ENCODE peak calls at places on chromosomes 16 and 17, in eight cellular contexts. Y, C, S, P, T, R, U and D are unnamed samples.

GRCh38 chr16:73280366-73280765 is 232.4 kb upstream of the ZFHX3 start:
- DNase-seq in Y (no peak), C (no peak), S (no peak), P (no peak), T (no peak), R (no peak), U (no peak), D (no peak)

GRCh38 chr17:45836047-45837044 is 8.3 kb upstream of the SPPL2C start:
- DNase-seq in Y (no peak), C (peak; percentile 53), S (no peak), P (no peak), T (no peak), R (no peak), U (no peak), D (no peak)

GRCh38 chr17:44260296-44260695 is 7.6 kb downstream of the SLC4A1 start:
- DNase-seq in Y (no peak), C (no peak), S (no peak), P (no peak), T (no peak), R (no peak), U (no peak), D (no peak)

GRCh38 chr17:27376637-27377547 is 79.4 kb upstream of the KSR1 start:
- DNase-seq in Y (peak; percentile 68), C (no peak), S (no peak), P (peak; percentile 41), T (peak; percentile 35), R (no peak), U (no peak), D (no peak)

GRCh38 chr17:47205419-47205963 is 3.7 kb upstream of the MYL4 start:
- DNase-seq in Y (peak; percentile 84), C (no peak), S (peak; percentile 26), P (peak; percentile 71), T (peak; percentile 50), R (peak; percentile 67), U (peak; percentile 45), D (peak; percentile 55)

GRCh38 chr17:75504347-75505151 is 10.8 kb downstream of the CASKIN2 start:
- DNase-seq in Y (no peak), C (peak; percentile 67), S (peak; percentile 37), P (no peak), T (no peak), R (peak; percentile 61), U (peak; percentile 41), D (no peak)

GRCh38 chr17:9499041-9499440 is 76.6 kb downstream of the STX8 start:
- DNase-seq in Y (no peak), C (no peak), S (no peak), P (no peak), T (no peak), R (no peak), U (no peak), D (no peak)

GRCh38 chr16:82152641-82153094 is 17.4 kb downstream of the MPHOSPH6 start:
- DNase-seq in Y (peak; percentile 99), C (no peak), S (no peak), P (peak; percentile 12), T (peak; percentile 8), R (peak; percentile 60), U (no peak), D (peak; percentile 75)

GRCh38 chr17:42759982-42760651 is 910 bp upstream of the RAMP2 start:
- DNase-seq in Y (no peak), C (no peak), S (no peak), P (no peak), T (no peak), R (no peak), U (no peak), D (no peak)

DNA sequence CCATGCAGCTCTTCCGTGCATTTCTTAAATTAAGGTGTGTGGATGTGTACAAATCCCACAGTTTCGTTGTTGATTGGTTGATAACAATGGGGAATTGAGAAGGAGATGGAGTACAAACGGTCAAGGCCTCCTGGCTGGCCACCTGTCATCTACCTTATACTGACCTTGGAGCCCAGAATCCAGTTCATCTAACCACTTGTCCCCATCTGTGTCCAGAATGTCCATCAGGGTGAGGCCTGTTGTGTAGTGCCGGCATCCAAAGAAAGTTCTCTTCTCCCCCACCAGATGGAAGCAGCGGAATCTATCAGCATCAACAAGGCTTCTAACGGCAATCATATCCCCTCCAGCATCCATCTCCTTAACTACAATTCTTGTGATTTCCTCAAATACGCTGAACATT is 1.5 kb downstream of the GSDMB start:
- DNase-seq in Y (peak; percentile 14), C (no peak), S (no peak), P (peak; percentile 13), T (no peak), R (no peak), U (no peak), D (no peak)
- TF ChIP-seq CTCF in Y (peak; percentile 11), C (peak; percentile 25), S (peak; percentile 24), P (peak; percentile 6), T (peak; percentile 45), R (no peak), U (no peak), D (peak; percentile 22)

GRCh38 chr17:77427471-77427991 is 286.8 kb downstream of the SEC14L1 start:
- DNase-seq in Y (peak; percentile 87), C (no peak), S (peak; percentile 68), P (peak; percentile 84), T (peak; percentile 84), R (peak; percentile 66), U (peak; percentile 15), D (no peak)
- TF ChIP-seq CTCF in Y (no peak), C (no peak), S (no peak), P (no peak), T (peak; percentile 30), R (no peak), U (no peak), D (peak; percentile 10)

GRCh38 chr17:4161179-4161559 is 18.2 kb downstream of the CYB5D2 start:
- DNase-seq in Y (peak; percentile 97), C (no peak), S (no peak), P (peak; percentile 81), T (peak; percentile 89), R (no peak), U (no peak), D (peak; percentile 85)
- TF ChIP-seq CTCF in Y (peak; percentile 66), C (no peak), S (no peak), P (peak; percentile 75), T (peak; percentile 73), R (no peak), U (no peak), D (peak; percentile 72)

GRCh38 chr17:6279659-6280058 is 155.3 kb downstream of the AIPL1 start:
- DNase-seq in Y (no peak), C (peak; percentile 65), S (no peak), P (no peak), T (no peak), R (peak; percentile 71), U (no peak), D (no peak)
- TF ChIP-seq CTCF in Y (no peak), C (peak; percentile 58), S (no peak), P (no peak), T (no peak), R (peak; percentile 37), U (no peak), D (no peak)

GRCh38 chr17:29279397-29280070 is 14.4 kb downstream of the NUFIP2 start:
- DNase-seq in Y (no peak), C (no peak), S (no peak), P (no peak), T (no peak), R (no peak), U (no peak), D (no peak)

GRCh38 chr17:29278692-29279091 is 15.3 kb downstream of the NUFIP2 start:
- DNase-seq in Y (no peak), C (no peak), S (no peak), P (no peak), T (no peak), R (no peak), U (no peak), D (no peak)

DNA sequence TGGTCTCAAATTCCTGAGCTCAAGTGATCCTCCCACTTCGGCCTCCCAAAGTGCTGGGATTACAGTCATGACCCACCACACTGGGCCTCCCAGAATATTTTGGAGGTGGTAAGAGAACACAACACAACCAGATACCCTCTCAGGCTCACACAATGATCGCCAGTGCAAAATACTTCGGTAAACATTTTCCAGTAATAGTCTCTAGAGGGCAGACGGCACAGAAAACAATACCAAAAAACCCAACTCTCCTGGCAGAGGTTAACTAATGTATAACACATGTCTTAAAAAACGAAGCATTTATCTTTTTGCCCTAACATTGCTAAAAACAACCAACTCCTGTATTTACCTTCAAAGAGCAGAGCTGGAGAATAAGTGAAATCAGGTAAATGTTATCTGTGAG is 10.5 kb downstream of the NUFIP2 start:
- DNase-seq in Y (no peak), C (no peak), S (no peak), P (no peak), T (no peak), R (no peak), U (no peak), D (no peak)
- TF ChIP-seq CTCF in Y (peak; percentile 8), C (no peak), S (peak; percentile 27), P (no peak), T (peak; percentile 38), R (no peak), U (no peak), D (peak; percentile 35)

GRCh38 chr16:27642753-27643152 is 92.8 kb downstream of the KATNIP start:
- DNase-seq in Y (peak; percentile 31), C (peak; percentile 51), S (no peak), P (peak; percentile 37), T (peak; percentile 3), R (no peak), U (no peak), D (no peak)
- TF ChIP-seq CTCF in Y (peak; percentile 22), C (peak; percentile 47), S (peak; percentile 6), P (peak; percentile 32), T (peak; percentile 71), R (peak; percentile 6), U (no peak), D (peak; percentile 10)

GRCh38 chr17:48998557-48999440 is 1.6 kb downstream of the IGF2BP1 start:
- DNase-seq in Y (peak; percentile 79), C (peak; percentile 42), S (no peak), P (peak; percentile 47), T (no peak), R (no peak), U (no peak), D (no peak)
- TF ChIP-seq CTCF in Y (no peak), C (peak; percentile 23), S (no peak), P (no peak), T (no peak), R (no peak), U (no peak), D (no peak)